ENCODE peak calls at places on chromosome 7, in eight cellular contexts. R is psoas muscle; D is right lobe of liver; Y is neural progenitor cell; T is CD4-positive, alpha-beta T cell; F is GM23248; P is lower lobe of right lung; W is CD8-positive, alpha-beta memory T cell. S is an unnamed sample.

GRCh38 chr7:92325850-92326249 is 80.1 kb downstream of the ANKIB1 start:
- DNase-seq in R (no peak), D (no peak), Y (no peak), T (no peak), F (peak; percentile 4), P (no peak), W (no peak), S (no peak)

GRCh38 chr7:46969303-46970130 is 612.4 kb downstream of the TNS3 start:
- DNase-seq in R (no peak), D (no peak), Y (no peak), T (no peak), F (peak; percentile 82), P (no peak), W (no peak), S (no peak)

GRCh38 chr7:29935111-29935510 is 54.5 kb downstream of the SCRN1 start:
- DNase-seq in R (no peak), D (no peak), Y (no peak), T (no peak), F (peak; percentile 22), P (no peak), W (no peak), S (no peak)

GRCh38 chr7:29413511-29414178 is 150.0 kb upstream of the PRR15 start:
- DNase-seq in R (no peak), D (no peak), Y (no peak), T (no peak), F (no peak), P (no peak), W (no peak), S (no peak)

GRCh38 chr7:112267944-112268691 is 61.6 kb downstream of the ZNF277 start:
- DNase-seq in R (no peak), D (no peak), Y (no peak), T (no peak), F (no peak), P (no peak), W (no peak), S (no peak)

GRCh38 chr7:151048911-151049463 is 656 bp downstream of the ASIC3 start:
- DNase-seq in R (no peak), D (no peak), Y (no peak), T (no peak), F (no peak), P (no peak), W (no peak), S (no peak)

GRCh38 chr7:47600199-47601118 is 18.5 kb upstream of the TNS3 start:
- DNase-seq in R (no peak), D (no peak), Y (no peak), T (no peak), F (peak; percentile 90), P (no peak), W (no peak), S (no peak)

GRCh38 chr7:93651603-93652159 is 77.2 kb upstream of the CALCR start:
- DNase-seq in R (no peak), D (no peak), Y (no peak), T (no peak), F (no peak), P (no peak), W (no peak), S (no peak)

GRCh38 chr7:50621932-50622587 is 56.9 kb upstream of the DDC start:
- DNase-seq in R (no peak), D (no peak), Y (no peak), T (no peak), F (no peak), P (no peak), W (no peak), S (peak; percentile 39)

GRCh38 chr7:50342616-50343114 is 38.1 kb downstream of the IKZF1 start:
- DNase-seq in R (no peak), D (no peak), Y (peak; percentile 25), T (no peak), F (peak; percentile 6), P (peak; percentile 61), W (peak; percentile 61), S (no peak)

GRCh38 chr7:30445770-30446169 is 32.8 kb downstream of the NOD1 start:
- DNase-seq in R (peak; percentile 67), D (peak; percentile 80), Y (peak; percentile 15), T (peak; percentile 47), F (peak; percentile 58), P (peak; percentile 91), W (peak; percentile 29), S (no peak)

GRCh38 chr7:117834983-117835664 is 38.1 kb downstream of the CTTNBP2 start:
- DNase-seq in R (no peak), D (no peak), Y (peak; percentile 37), T (no peak), F (no peak), P (no peak), W (no peak), S (no peak)

GRCh38 chr7:138226001-138226476 is 149.8 kb downstream of the AKR1D1 start:
- DNase-seq in R (no peak), D (peak; percentile 22), Y (no peak), T (no peak), F (peak; percentile 11), P (no peak), W (no peak), S (peak; percentile 11)

GRCh38 chr7:127717502-127718125 is 65.6 kb downstream of the SND1 start:
- DNase-seq in R (no peak), D (no peak), Y (no peak), T (no peak), F (peak; percentile 34), P (no peak), W (no peak), S (no peak)

GRCh38 chr7:66145404-66145843 is 30.8 kb downstream of the CRCP start:
- DNase-seq in R (peak; percentile 73), D (no peak), Y (no peak), T (no peak), F (peak; percentile 32), P (no peak), W (no peak), S (no peak)

GRCh38 chr7:121288894-121289293 is 39.9 kb upstream of the WNT16 start:
- DNase-seq in R (no peak), D (no peak), Y (no peak), T (no peak), F (peak; percentile 72), P (no peak), W (no peak), S (no peak)

GRCh38 chr7:151271699-151272355 is 23.3 kb upstream of the SMARCD3 start:
- DNase-seq in R (peak; percentile 58), D (no peak), Y (no peak), T (no peak), F (peak; percentile 53), P (peak; percentile 71), W (peak; percentile 44), S (no peak)

GRCh38 chr7:66413379-66414114 is 208.4 kb downstream of the TPST1 start:
- DNase-seq in R (peak; percentile 82), D (peak; percentile 86), Y (peak; percentile 97), T (peak; percentile 75), F (peak; percentile 70), P (peak; percentile 90), W (peak; percentile 82), S (no peak)

GRCh38 chr7:39621784-39622411 is 1.5 kb upstream of the RALA start:
- DNase-seq in R (no peak), D (no peak), Y (no peak), T (no peak), F (peak; percentile 76), P (no peak), W (no peak), S (peak; percentile 10)

GRCh38 chr7:100568936-100569844 is 4.5 kb downstream of the SAP25 start:
- DNase-seq in R (peak; percentile 51), D (peak; percentile 91), Y (peak; percentile 94), T (peak; percentile 42), F (peak; percentile 61), P (peak; percentile 76), W (peak; percentile 47), S (no peak)
- H3K27ac ChIP-seq in R (no peak overlapping the region), D (peak overlapping the region; percentile 96), Y (no peak overlapping the region), T (peak overlapping the region; percentile 22), F (no peak overlapping the region), P (peak overlapping the region; percentile 53), W (no peak overlapping the region), S (no peak overlapping the region)

DNA sequence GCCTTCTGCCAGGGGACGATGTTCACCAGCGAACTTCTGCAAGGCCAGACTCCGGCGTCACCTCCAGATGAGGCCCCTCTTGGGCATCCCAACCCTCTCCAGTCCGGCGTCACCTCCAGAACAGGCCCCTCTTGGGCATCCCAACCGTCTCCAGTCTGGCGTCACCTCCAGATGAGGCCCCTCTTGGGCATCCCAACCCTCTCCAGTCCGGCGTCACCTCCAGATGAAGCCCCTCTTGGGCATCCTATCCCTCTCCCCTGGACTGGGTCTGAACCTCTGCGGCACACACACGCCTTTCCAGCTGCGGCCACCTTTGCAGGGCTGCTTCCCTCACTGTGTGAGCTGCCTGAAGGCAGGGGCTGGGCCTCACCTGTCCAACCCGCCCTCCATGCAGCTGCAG is 241.5 kb downstream of the ELFN1 start:
- DNase-seq in R (no peak), D (no peak), Y (no peak), T (no peak), F (no peak), P (no peak), W (no peak), S (no peak)
- H3K27ac ChIP-seq in R (no peak overlapping the region), D (no peak overlapping the region), Y (no peak overlapping the region), T (no peak overlapping the region), F (no peak overlapping the region), P (no peak overlapping the region), W (no peak overlapping the region), S (no peak overlapping the region)

GRCh38 chr7:22454446-22454845 is 45.5 kb downstream of the STEAP1B start:
- DNase-seq in R (no peak), D (no peak), Y (no peak), T (no peak), F (no peak), P (no peak), W (no peak), S (no peak)
- H3K27ac ChIP-seq in R (no peak overlapping the region), D (no peak overlapping the region), Y (no peak overlapping the region), T (no peak overlapping the region), F (no peak overlapping the region), P (no peak overlapping the region), W (no peak overlapping the region), S (no peak overlapping the region)

GRCh38 chr7:124058515-124058914 is 25.6 kb upstream of the TMEM229A start:
- DNase-seq in R (no peak), D (no peak), Y (no peak), T (no peak), F (no peak), P (no peak), W (no peak), S (no peak)

GRCh38 chr7:124056234-124056633 is 23.4 kb upstream of the TMEM229A start:
- DNase-seq in R (no peak), D (no peak), Y (no peak), T (no peak), F (no peak), P (no peak), W (no peak), S (no peak)

GRCh38 chr7:124060528-124060927 is 27.7 kb upstream of the TMEM229A start:
- DNase-seq in R (no peak), D (no peak), Y (no peak), T (no peak), F (no peak), P (no peak), W (no peak), S (no peak)

GRCh38 chr7:124059375-124059774 is 26.5 kb upstream of the TMEM229A start:
- DNase-seq in R (no peak), D (no peak), Y (no peak), T (no peak), F (no peak), P (no peak), W (no peak), S (no peak)

DNA sequence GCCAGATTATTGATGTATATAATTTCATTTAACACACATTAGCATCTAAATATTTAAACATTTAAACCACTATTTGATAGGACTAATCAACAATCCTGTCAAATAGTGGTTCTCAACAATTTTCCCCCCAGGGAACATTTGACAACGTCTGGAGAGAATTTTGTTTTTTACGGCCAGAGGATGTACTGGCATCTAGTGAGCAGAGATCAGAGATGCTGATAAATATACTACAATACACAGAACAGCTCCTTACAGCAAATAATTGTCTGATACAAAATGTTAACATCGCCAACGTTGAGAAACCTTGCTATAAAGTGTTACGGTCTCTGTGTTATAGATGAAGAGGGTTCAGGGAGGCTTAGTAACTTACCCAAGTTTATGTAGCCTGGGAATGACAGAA is 25.0 kb upstream of the TMEM229A start:
- DNase-seq in R (no peak), D (no peak), Y (no peak), T (no peak), F (no peak), P (no peak), W (no peak), S (no peak)
- H3K27ac ChIP-seq in R (no peak overlapping the region), D (no peak overlapping the region), Y (no peak overlapping the region), T (no peak overlapping the region), F (no peak overlapping the region), P (no peak overlapping the region), W (no peak overlapping the region), S (no peak overlapping the region)